ENCODE peak calls at places on chromosomes 12 and 14, in seven cellular contexts. Y is AML-193; Q is cardiac muscle cell; X is NCI-H82; I is activated CD8-positive, alpha-beta memory T cell treated with anti-CD3 and anti-CD28 coated beads, Interleukin-2, amount 50 U/mL, for 48 hours; V is suprapubic skin; L is CD8-positive, alpha-beta memory T cell. H is an unnamed sample.

GRCh38 chr14:51094901-51095853 is at the start of gene TRIM9:
- DNase-seq in Y (peak), X (peak), V (peak), L (peak), Q (peak), I (peak), H (peak)

GRCh38 chr12:81888341-81888740 is 129.2 kb upstream of the PPFIA2 start:
- DNase-seq in L (no peak), Q (no peak), I (no peak), V (no peak), Y (no peak), X (no peak), H (no peak)

GRCh38 chr12:120080043-120080400 is 36.5 kb downstream of the RAB35 start:
- DNase-seq in L (no peak), I (no peak), Q (no peak), X (no peak), Y (no peak), V (no peak), H (no peak)

GRCh38 chr12:41213107-41213506 is 25.0 kb downstream of the PDZRN4 start:
- DNase-seq in Y (no peak), V (no peak), I (no peak), X (peak), L (no peak), Q (no peak), H (no peak)

GRCh38 chr12:115646210-115646609 is 631.3 kb downstream of the MED13L start:
- DNase-seq in I (no peak), L (no peak), X (no peak), Y (no peak), V (no peak), Q (no peak), H (no peak)

GRCh38 chr12:116266631-116267349 is 10.7 kb downstream of the MED13L start:
- DNase-seq in Y (no peak), X (no peak), V (no peak), I (no peak), L (no peak), Q (no peak), H (no peak)

GRCh38 chr12:34400986-34401658 is 378.8 kb downstream of the ALG10 start:
- DNase-seq in L (no peak), Y (no peak), I (peak), Q (no peak), X (no peak), V (peak), H (no peak)

GRCh38 chr14:94461526-94462218 is 9.1 kb upstream of the SERPINA11 start:
- DNase-seq in L (no peak), I (no peak), Q (no peak), X (no peak), Y (no peak), V (peak), H (no peak)

GRCh38 chr14:85131523-85131922 is 398.4 kb upstream of the FLRT2 start:
- DNase-seq in L (no peak), Q (no peak), I (no peak), V (no peak), Y (no peak), X (no peak), H (peak)

GRCh38 chr12:34396861-34397590 is 374.7 kb downstream of the ALG10 start:
- DNase-seq in X (no peak), Q (no peak), I (peak), Y (no peak), L (no peak), V (peak), H (no peak)

GRCh38 chr14:87979689-87980088 is 13.3 kb downstream of the GALC start:
- DNase-seq in Q (peak), V (no peak), L (no peak), I (no peak), X (peak), Y (no peak), H (no peak)

GRCh38 chr12:57008113-57008687 is 1.9 kb upstream of the ZBTB39 start:
- DNase-seq in L (peak), V (no peak), Q (peak), Y (peak), X (peak), I (no peak), H (peak)

GRCh38 chr14:34536951-34537676 is 2.4 kb downstream of the EAPP start:
- DNase-seq in V (no peak), L (no peak), X (no peak), Q (no peak), Y (no peak), I (no peak), H (no peak)

GRCh38 chr12:123916729-123917128 is 55.9 kb downstream of the CCDC92 start:
- DNase-seq in Y (no peak), L (no peak), X (no peak), Q (no peak), I (peak), V (no peak), H (peak)

GRCh38 chr12:89379100-89379838 is 27.0 kb upstream of the DUSP6 start:
- DNase-seq in V (no peak), Q (no peak), L (no peak), Y (no peak), X (no peak), I (no peak), H (no peak)

GRCh38 chr12:12804011-12804410 is 9.1 kb upstream of the DDX47 start:
- DNase-seq in Q (no peak), I (no peak), L (no peak), Y (no peak), X (no peak), V (no peak), H (peak)

GRCh38 chr12:57072661-57073060 is 5.9 kb downstream of the NEMP1 start:
- DNase-seq in V (no peak), X (no peak), I (no peak), L (no peak), Q (no peak), Y (no peak), H (no peak)

GRCh38 chr14:91693342-91693741 is 38.5 kb downstream of the CATSPERB start:
- DNase-seq in I (no peak), Y (no peak), Q (no peak), X (no peak), L (no peak), V (no peak), H (no peak)

GRCh38 chr14:51783765-51784164 is 76.6 kb upstream of the GNG2 start:
- DNase-seq in L (no peak), I (no peak), X (no peak), Y (no peak), Q (no peak), V (no peak), H (no peak)

GRCh38 chr12:57896437-57897201 is 44.7 kb upstream of the ATP23 start:
- DNase-seq in X (peak), L (no peak), Q (peak), I (no peak), Y (no peak), V (peak), H (peak)

GRCh38 chr12:21940972-21941521 is at the start of gene ABCC9:
- DNase-seq in Q (peak), X (peak), I (peak), V (peak), Y (no peak), L (no peak), H (peak)

GRCh38 chr14:37903561-37904191 is 304.0 kb upstream of the SSTR1 start:
- DNase-seq in Y (peak), L (peak), X (peak), V (no peak), I (no peak), Q (peak), H (peak)

GRCh38 chr14:36655054-36655381 is 6.6 kb upstream of the PAX9 start:
- DNase-seq in Y (no peak), I (no peak), V (no peak), L (no peak), X (no peak), Q (no peak), H (no peak)

GRCh38 chr14:34368115-34368970 is 93.7 kb downstream of the SPTSSA start:
- DNase-seq in V (no peak), L (no peak), X (no peak), Q (no peak), Y (peak), I (no peak), H (peak)

GRCh38 chr12:109716512-109717389 is 3.1 kb downstream of the FAM222A start:
- DNase-seq in X (peak), Y (no peak), V (no peak), L (no peak), I (no peak), Q (peak), H (no peak)

GRCh38 chr12:102052192-102053061 is 9.4 kb downstream of the WASHC3 start:
- DNase-seq in Y (no peak), Q (no peak), L (no peak), V (no peak), I (no peak), X (no peak), H (no peak)

GRCh38 chr12:92860521-92860920 is 68.6 kb downstream of the EEA1 start:
- DNase-seq in Q (no peak), V (no peak), L (no peak), X (no peak), I (no peak), Y (no peak), H (no peak)

GRCh38 chr12:41437578-41437977 is 249.5 kb downstream of the PDZRN4 start:
- DNase-seq in X (peak), Y (no peak), Q (no peak), L (no peak), V (no peak), I (no peak), H (no peak)

GRCh38 chr12:40618621-40619020 is 73.6 kb upstream of the CNTN1 start:
- DNase-seq in X (no peak), V (no peak), L (no peak), Y (no peak), Q (no peak), I (no peak), H (no peak)

GRCh38 chr14:97180304-97181200 is 383.4 kb downstream of the VRK1 start:
- DNase-seq in Y (no peak), V (no peak), L (no peak), I (no peak), X (no peak), Q (no peak), H (peak)

GRCh38 chr12:72978999-72979398 is 706.8 kb downstream of the TRHDE start:
- DNase-seq in I (no peak), V (no peak), Y (no peak), L (no peak), X (no peak), Q (no peak), H (no peak)

GRCh38 chr14:77184396-77185092 is 2.9 kb downstream of the TMEM63C start:
- DNase-seq in I (no peak), L (no peak), X (no peak), V (peak), Y (no peak), Q (no peak), H (peak)

H was measured in DMS53.